ENCODE peak calls at places on chromosomes 1 and 21, in five cellular contexts. D is astrocyte of the spinal cord, B is fibroblast of mammary gland, R is HCT116, Q is upper lobe of right lung. X is an unnamed sample.

GRCh38 chr1:166603296-166603695 is 236.0 kb upstream of the POGK start:
- DNase-seq in D (no peak), B (no peak), R (no peak), Q (no peak), X (no peak)

GRCh38 chr1:26697978-26698849 is 2.4 kb downstream of the ARID1A start:
- DNase-seq in D (peak; percentile 95), B (peak; percentile 97), R (peak; percentile 80), Q (peak; percentile 73), X (peak; percentile 98)

GRCh38 chr1:212271234-212271633 is 14.0 kb upstream of the PPP2R5A start:
- DNase-seq in D (no peak), B (no peak), R (no peak), Q (no peak), X (no peak)

GRCh38 chr1:197083474-197083873 is 16.4 kb upstream of the F13B start:
- DNase-seq in D (no peak), B (peak; percentile 13), R (no peak), Q (no peak), X (no peak)

GRCh38 chr1:220767312-220768126 is 19.2 kb upstream of the MTARC1 start:
- DNase-seq in D (no peak), B (peak; percentile 13), R (no peak), Q (no peak), X (peak; percentile 88)

GRCh38 chr1:184311580-184311979 is 75.2 kb upstream of the C1orf21 start:
- DNase-seq in D (no peak), B (no peak), R (no peak), Q (no peak), X (no peak)

GRCh38 chr1:15046487-15047165 is 106.9 kb upstream of the TMEM51 start:
- DNase-seq in D (peak; percentile 79), B (peak; percentile 80), R (peak; percentile 33), Q (peak; percentile 81), X (peak; percentile 86)

GRCh38 chr1:173628888-173629287 is 6.2 kb upstream of the TEX50 start:
- DNase-seq in D (no peak), B (peak; percentile 2), R (no peak), Q (no peak), X (peak; percentile 16)

GRCh38 chr1:229156819-229157218 is 114.1 kb upstream of the RAB4A start:
- DNase-seq in D (no peak), B (peak; percentile 7), R (peak; percentile 18), Q (no peak), X (peak; percentile 37)

GRCh38 chr1:68229927-68230812 is 2.2 kb downstream of the WLS start:
- DNase-seq in D (peak; percentile 48), B (peak; percentile 41), R (no peak), Q (no peak), X (peak; percentile 38)

GRCh38 chr1:234675006-234675405 is 65.0 kb upstream of the IRF2BP2 start:
- DNase-seq in D (no peak), B (no peak), R (no peak), Q (no peak), X (no peak)

GRCh38 chr1:193539731-193540459 is 353.5 kb upstream of the B3GALT2 start:
- DNase-seq in D (no peak), B (no peak), R (no peak), Q (no peak), X (no peak)

GRCh38 chr1:59146651-59147358 is 150.1 kb upstream of the FGGY start:
- DNase-seq in D (peak; percentile 59), B (peak; percentile 54), R (no peak), Q (peak; percentile 70), X (no peak)

GRCh38 chr1:70071597-70071996 is 133.8 kb downstream of the LRRC40 start:
- DNase-seq in D (peak; percentile 74), B (peak; percentile 84), R (no peak), Q (no peak), X (peak; percentile 82)

GRCh38 chr1:218366322-218367052 is 21.4 kb downstream of the TGFB2 start:
- DNase-seq in D (peak; percentile 54), B (no peak), R (no peak), Q (no peak), X (no peak)

GRCh38 chr1:1628656-1629429 is 3.1 kb upstream of the MMP23B start:
- DNase-seq in D (no peak), B (no peak), R (peak; percentile 71), Q (no peak), X (no peak)

GRCh38 chr1:172450524-172450885 is 6.6 kb upstream of the PIGC start:
- DNase-seq in D (no peak), B (no peak), R (no peak), Q (no peak), X (no peak)

GRCh38 chr1:248858096-248858890 is 592 bp downstream of the ZNF692 start:
- DNase-seq in D (peak; percentile 64), B (peak; percentile 54), R (peak; percentile 47), Q (peak; percentile 90), X (peak; percentile 67)

GRCh38 chr1:168387781-168388760 is 107.4 kb downstream of the TBX19 start:
- DNase-seq in D (no peak), B (no peak), R (no peak), Q (no peak), X (no peak)

GRCh38 chr1:153730468-153730988 is 2.7 kb downstream of the INTS3 start:
- DNase-seq in D (no peak), B (no peak), R (no peak), Q (no peak), X (no peak)

GRCh38 chr1:248627971-248628844 is 6.7 kb downstream of the OR2T11 start:
- DNase-seq in D (no peak), B (no peak), R (no peak), Q (no peak), X (no peak)

GRCh38 chr1:231420959-231421615 is 1.0 kb downstream of the EGLN1 start:
- DNase-seq in D (peak; percentile 55), B (peak; percentile 39), R (no peak), Q (peak; percentile 77), X (peak; percentile 59)

GRCh38 chr1:231418741-231419107 is 3.4 kb downstream of the EGLN1 start:
- DNase-seq in D (no peak), B (no peak), R (no peak), Q (no peak), X (no peak)

GRCh38 chr1:231420299-231420958 is 1.7 kb downstream of the EGLN1 start:
- DNase-seq in D (peak; percentile 49), B (peak; percentile 40), R (no peak), Q (no peak), X (peak; percentile 49)

GRCh38 chr1:231419147-231419546 is 2.9 kb downstream of the EGLN1 start:
- DNase-seq in D (no peak), B (no peak), R (no peak), Q (no peak), X (no peak)

GRCh38 chr1:231419738-231420298 is 2.3 kb downstream of the EGLN1 start:
- DNase-seq in D (peak; percentile 22), B (peak; percentile 51), R (no peak), Q (no peak), X (no peak)
- H3K4me3 ChIP-seq in D (peak overlapping the region; percentile 87), B (peak overlapping the region; percentile 81), R (peak overlapping the region; percentile 78), Q (peak overlapping the region; percentile 77), X (peak overlapping the region; percentile 68)

DNA sequence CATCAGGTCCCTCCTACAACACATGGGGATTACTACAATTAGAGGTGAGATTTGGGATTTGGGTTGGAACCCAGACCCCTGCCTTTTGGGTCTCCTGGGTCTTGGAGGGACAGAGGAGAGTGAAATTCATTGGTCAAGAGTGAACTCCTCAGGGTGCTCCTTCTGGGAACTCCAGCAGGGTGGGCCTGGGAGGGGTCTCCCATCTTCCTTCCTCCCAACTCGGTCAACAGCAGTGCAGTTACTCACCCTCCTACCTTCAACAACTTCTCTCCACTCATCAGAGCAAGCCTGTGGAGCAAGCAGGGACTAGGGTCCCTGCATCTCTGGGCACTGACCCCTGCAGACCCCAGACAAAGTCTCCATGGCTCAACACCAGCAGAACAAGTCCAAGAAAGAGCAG is 89.3 kb upstream of the TMPRSS2 start:
- DNase-seq in D (no peak), B (no peak), R (no peak), Q (no peak), X (no peak)
- TF ChIP-seq CTCF in D (no peak), B (no peak), R (no peak), Q (no peak), X (no peak)

GRCh38 chr1:100719490-100719889 is at the start of gene VCAM1:
- DNase-seq in D (peak; percentile 43), B (no peak), R (no peak), Q (no peak), X (peak; percentile 81)

GRCh38 chr1:100722211-100722610 is 2.7 kb downstream of the VCAM1 start:
- DNase-seq in D (peak; percentile 39), B (no peak), R (no peak), Q (no peak), X (no peak)

GRCh38 chr1:100718581-100718980 is 961 bp upstream of the VCAM1 start:
- DNase-seq in D (no peak), B (no peak), R (no peak), Q (no peak), X (no peak)

GRCh38 chr1:100721502-100722205 is 2.1 kb downstream of the VCAM1 start:
- DNase-seq in D (peak; percentile 87), B (peak; percentile 97), R (no peak), Q (no peak), X (peak; percentile 98)

GRCh38 chr1:100720751-100721150 is 1.2 kb downstream of the VCAM1 start:
- DNase-seq in D (no peak), B (no peak), R (no peak), Q (no peak), X (no peak)
- H3K4me3 ChIP-seq in D (peak overlapping the region; percentile 25), B (no peak overlapping the region), R (no peak overlapping the region), Q (peak overlapping the region; percentile 34), X (peak overlapping the region; percentile 75)

DNA sequence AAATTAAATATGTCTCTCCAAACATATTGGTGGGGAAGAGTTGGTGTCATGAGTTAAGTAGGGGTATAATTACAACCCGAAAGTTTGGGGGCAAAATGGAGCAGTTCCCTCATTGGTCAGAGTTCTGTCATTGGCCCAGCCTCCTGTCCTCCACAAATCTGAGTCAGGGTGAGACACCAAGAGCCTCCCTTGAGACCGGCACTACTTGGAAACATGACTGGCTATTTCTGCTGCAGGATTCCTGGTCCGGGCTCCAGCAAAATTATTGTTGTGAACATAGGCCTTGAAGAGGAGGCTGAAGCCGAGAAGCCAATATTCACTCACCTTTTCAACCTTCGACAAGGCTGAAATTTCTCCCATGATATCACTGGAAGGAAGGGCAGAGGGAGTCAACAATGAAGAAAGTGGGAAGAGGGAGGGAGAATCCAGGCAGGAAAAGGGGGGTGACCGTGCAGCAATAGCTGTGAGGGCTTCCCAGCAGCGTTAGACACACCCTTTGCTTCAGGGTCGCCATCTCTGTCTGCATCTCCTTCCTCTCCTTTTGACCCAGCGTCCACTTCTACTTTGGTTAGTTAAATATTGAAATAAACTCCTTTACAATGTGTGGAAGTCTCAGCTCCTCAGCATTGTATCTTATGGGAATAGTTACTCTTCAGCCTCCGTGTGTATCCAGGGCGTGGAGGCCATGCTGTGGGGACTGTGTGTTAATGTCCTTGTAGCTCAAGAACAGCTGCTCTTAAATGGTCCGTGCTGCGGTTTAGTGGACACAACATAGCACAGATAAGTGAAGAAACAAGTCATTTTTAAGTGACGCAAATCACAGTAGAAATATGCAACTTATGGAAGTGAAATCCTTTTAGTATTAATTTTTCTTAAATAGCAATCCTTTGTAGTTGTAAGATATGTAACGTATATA is 307.4 kb downstream of the DISC1 start:
- DNase-seq in D (no peak), B (no peak), R (no peak), Q (no peak), X (peak; percentile 85)
- TF ChIP-seq CTCF in D (no peak), B (no peak), R (no peak), Q (no peak), X (no peak)

X was measured in fibroblast of villous mesenchyme.